ENCODE peak calls at places on chromosomes 13 and 19, in seven cellular contexts. G, I, H, D, C, W and Y are unnamed samples. For H3K4me1, the result is how much of the 10 kb centered on the place peaks cover.

GRCh38 chr13:113969973-113970611 is 3.8 kb downstream of the C13orf46 start:
- DNase-seq in G (no peak), I (no peak), H (no peak), D (no peak), C (no peak), W (no peak), Y (no peak)

GRCh38 chr19:18657590-18658365 is 20.9 kb downstream of the KLHL26 start:
- DNase-seq in G (no peak), I (peak), H (peak), D (no peak), C (no peak), W (no peak), Y (peak)

GRCh38 chr19:31096930-31097329 is 252.3 kb downstream of the TSHZ3 start:
- DNase-seq in G (no peak), I (no peak), H (no peak), D (no peak), C (no peak), W (no peak), Y (no peak)

GRCh38 chr13:111858571-111858970 is 208.4 kb upstream of the SOX1 start:
- DNase-seq in G (no peak), I (no peak), H (no peak), D (no peak), C (no peak), W (no peak), Y (no peak)

GRCh38 chr13:53781941-53782340 is 753.3 kb downstream of the OLFM4 start:
- DNase-seq in G (no peak), I (no peak), H (no peak), D (no peak), C (no peak), W (no peak), Y (peak)

GRCh38 chr13:37747071-37747612 is 122.4 kb downstream of the TRPC4 start:
- DNase-seq in G (no peak), I (no peak), H (no peak), D (no peak), C (no peak), W (no peak), Y (no peak)

GRCh38 chr19:35008891-35009341 is 8.8 kb downstream of the GRAMD1A start:
- DNase-seq in G (no peak), I (no peak), H (no peak), D (no peak), C (no peak), W (no peak), Y (no peak)

GRCh38 chr19:50550594-50550966 is 17.7 kb downstream of the LRRC4B start:
- DNase-seq in G (no peak), I (no peak), H (no peak), D (no peak), C (no peak), W (no peak), Y (no peak)

GRCh38 chr13:30779608-30780007 is 44.3 kb downstream of the ALOX5AP start:
- DNase-seq in G (no peak), I (no peak), H (no peak), D (no peak), C (no peak), W (no peak), Y (no peak)

GRCh38 chr19:5711025-5711424 is 8.9 kb downstream of the LONP1 start:
- DNase-seq in G (no peak), I (no peak), H (peak), D (no peak), C (no peak), W (no peak), Y (no peak)

GRCh38 chr13:35146686-35147085 is 204.6 kb downstream of the NBEA start:
- DNase-seq in G (no peak), I (no peak), H (no peak), D (no peak), C (no peak), W (no peak), Y (no peak)

GRCh38 chr19:33052352-33052972 is 12.2 kb downstream of the RHPN2 start:
- DNase-seq in G (no peak), I (no peak), H (no peak), D (no peak), C (no peak), W (no peak), Y (no peak)

GRCh38 chr13:42990147-42990990 is 1.7 kb downstream of the EPSTI1 start:
- DNase-seq in G (no peak), I (peak), H (no peak), D (no peak), C (no peak), W (no peak), Y (no peak)

GRCh38 chr19:14375582-14376291 is 5.5 kb upstream of the ADGRE5 start:
- DNase-seq in G (no peak), I (no peak), H (peak), D (no peak), C (no peak), W (no peak), Y (peak)

GRCh38 chr13:22903925-22904324 is 276.9 kb upstream of the SGCG start:
- DNase-seq in G (no peak), I (no peak), H (no peak), D (no peak), C (no peak), W (no peak), Y (no peak)

GRCh38 chr13:30034448-30034795 is 184.0 kb upstream of the UBL3 start:
- DNase-seq in G (no peak), I (no peak), H (no peak), D (no peak), C (no peak), W (no peak), Y (no peak)

GRCh38 chr13:109802936-109803335 is 16.6 kb upstream of the IRS2 start:
- DNase-seq in G (no peak), I (no peak), H (no peak), D (no peak), C (no peak), W (no peak), Y (no peak)

GRCh38 chr19:44879309-44880065 is 11.6 kb upstream of the TOMM40 start:
- DNase-seq in G (no peak), I (no peak), H (no peak), D (no peak), C (no peak), W (no peak), Y (peak)

GRCh38 chr19:40279120-40279551 is 6.0 kb downstream of the AKT2 start:
- DNase-seq in G (no peak), I (peak), H (no peak), D (no peak), C (no peak), W (no peak), Y (no peak)

GRCh38 chr19:40277356-40277755 is 7.8 kb downstream of the AKT2 start:
- DNase-seq in G (no peak), I (no peak), H (no peak), D (no peak), C (no peak), W (no peak), Y (no peak)

GRCh38 chr19:40279761-40280607 is 5.2 kb downstream of the AKT2 start:
- DNase-seq in G (no peak), I (peak), H (no peak), D (no peak), C (no peak), W (no peak), Y (no peak)

GRCh38 chr19:40280608-40281221 is 4.4 kb downstream of the AKT2 start:
- DNase-seq in G (no peak), I (no peak), H (no peak), D (no peak), C (no peak), W (no peak), Y (peak)

DNA sequence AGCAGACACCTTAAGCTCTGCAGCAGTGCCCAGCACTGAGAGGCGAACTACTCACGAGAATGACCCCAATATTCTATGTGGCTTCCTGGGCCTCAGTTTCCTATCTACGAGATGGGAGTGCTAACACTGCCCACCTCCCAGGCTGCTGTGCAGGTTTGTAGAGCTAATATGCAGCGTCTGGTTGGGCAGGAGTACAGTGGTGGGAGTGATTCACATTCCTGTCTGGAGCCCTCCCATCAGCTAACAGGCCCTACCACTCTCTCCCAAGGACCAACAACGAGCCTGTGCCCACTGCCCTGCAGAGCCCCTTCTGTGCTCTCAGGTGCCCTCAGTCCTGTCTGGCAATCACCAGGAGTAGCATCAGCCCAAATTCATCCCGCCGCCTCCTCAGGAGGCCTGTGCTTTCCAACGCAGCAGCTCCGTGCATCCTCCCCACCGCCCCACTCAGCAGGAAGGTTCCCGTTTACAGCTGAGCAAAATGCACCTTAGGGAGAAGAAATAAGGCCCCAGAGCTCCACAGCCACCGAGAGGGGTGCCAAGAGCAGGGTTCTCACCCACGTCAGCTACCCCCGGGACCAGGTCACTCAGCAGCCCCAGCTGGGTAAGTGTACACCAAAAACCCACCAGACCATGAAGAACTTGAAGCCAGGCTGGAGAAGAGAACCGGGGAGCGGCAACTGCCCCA is 6.6 kb downstream of the AKT2 start:
- DNase-seq in G (no peak), I (no peak), H (no peak), D (no peak), C (no peak), W (no peak), Y (no peak)
- H3K4me1 ChIP-seq in G (under half), I (under half), H (half or more), D (under half), C (half or more), W (under half), Y (under half)

GRCh38 chr13:48975101-48975925 is at the start of gene FNDC3A:
- DNase-seq in G (peak), I (peak), H (peak), D (peak), C (no peak), W (no peak), Y (peak)
- TF ChIP-seq REST in G (no peak), I (no peak), H (no peak), D (no peak), C (no peak), W (no peak), Y (no peak)

GRCh38 chr13:50170447-50171037 is 155.3 kb downstream of the KCNRG start:
- DNase-seq in G (no peak), I (no peak), H (no peak), D (no peak), C (no peak), W (no peak), Y (no peak)
- TF ChIP-seq CTCF in G (peak), I (peak), H (no peak), D (peak), C (peak), W (no peak), Y (no peak)

GRCh38 chr13:99217461-99218101 is 16.9 kb downstream of the UBAC2 start:
- DNase-seq in G (no peak), I (no peak), H (no peak), D (no peak), C (no peak), W (no peak), Y (no peak)

GRCh38 chr13:99220199-99220931 is 19.7 kb downstream of the UBAC2 start:
- DNase-seq in G (no peak), I (no peak), H (no peak), D (no peak), C (no peak), W (no peak), Y (no peak)

GRCh38 chr13:99218969-99219368 is 18.3 kb downstream of the UBAC2 start:
- DNase-seq in G (no peak), I (no peak), H (no peak), D (no peak), C (no peak), W (peak), Y (no peak)

GRCh38 chr13:99218545-99218944 is 17.9 kb downstream of the UBAC2 start:
- DNase-seq in G (no peak), I (no peak), H (no peak), D (no peak), C (no peak), W (no peak), Y (no peak)

DNA sequence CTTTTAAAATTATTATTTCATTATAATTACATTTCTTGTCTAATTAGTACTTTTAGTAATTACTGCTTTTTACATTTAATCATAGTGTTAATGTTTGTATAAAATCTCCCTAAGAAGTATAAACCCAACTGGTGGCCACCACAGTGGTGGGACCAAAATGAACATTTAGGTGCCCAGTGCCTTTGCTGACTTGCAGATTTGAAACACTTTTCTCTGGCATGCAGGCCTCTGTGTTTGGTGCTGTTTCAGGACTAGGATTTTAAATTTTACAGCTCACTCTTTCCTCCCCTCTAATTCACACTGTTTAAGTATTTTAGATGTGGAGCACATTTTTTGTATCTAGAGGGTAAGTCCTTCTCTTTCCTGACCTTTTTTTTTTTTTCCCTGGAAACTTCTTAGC is 17.5 kb downstream of the UBAC2 start:
- DNase-seq in G (no peak), I (no peak), H (no peak), D (no peak), C (no peak), W (no peak), Y (no peak)
- H3K4me1 ChIP-seq in G (under half), I (under half), H (under half), D (under half), C (under half), W (under half), Y (under half)

DNA sequence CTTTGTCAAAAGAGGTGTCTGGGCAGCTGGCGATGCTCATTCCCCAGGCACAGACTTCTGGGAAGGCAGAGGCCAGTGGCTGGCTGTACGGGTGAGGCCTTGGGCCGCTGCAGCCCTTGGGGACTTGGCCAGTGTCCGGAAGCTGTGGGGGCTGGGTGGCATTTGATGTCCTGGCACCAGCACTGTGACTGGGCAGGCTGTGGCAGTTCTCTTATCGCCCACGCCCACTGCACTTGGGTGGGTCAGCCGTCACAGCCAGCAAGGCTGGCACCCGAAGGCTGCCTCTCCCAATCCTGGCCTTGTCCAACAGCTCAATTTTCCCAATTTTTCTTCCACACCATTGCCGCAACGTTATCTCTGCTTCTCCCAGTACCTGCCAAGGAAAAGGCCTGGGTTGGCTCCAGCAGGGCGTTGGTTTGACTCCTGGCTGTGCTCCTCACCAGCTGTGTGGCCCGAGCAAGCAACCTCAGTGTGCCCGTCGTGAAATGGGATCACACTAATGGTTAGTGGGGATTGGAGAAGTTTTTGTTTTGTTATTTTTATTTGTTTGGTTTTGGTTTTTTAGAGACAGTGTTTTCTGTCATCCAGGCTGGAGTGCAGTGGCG is 12.7 kb upstream of the SLC44A2 start:
- DNase-seq in G (no peak), I (peak), H (no peak), D (no peak), C (no peak), W (no peak), Y (no peak)
- TF ChIP-seq REST in G (no peak), I (no peak), H (no peak), D (no peak), C (no peak), W (no peak), Y (no peak)

DNA sequence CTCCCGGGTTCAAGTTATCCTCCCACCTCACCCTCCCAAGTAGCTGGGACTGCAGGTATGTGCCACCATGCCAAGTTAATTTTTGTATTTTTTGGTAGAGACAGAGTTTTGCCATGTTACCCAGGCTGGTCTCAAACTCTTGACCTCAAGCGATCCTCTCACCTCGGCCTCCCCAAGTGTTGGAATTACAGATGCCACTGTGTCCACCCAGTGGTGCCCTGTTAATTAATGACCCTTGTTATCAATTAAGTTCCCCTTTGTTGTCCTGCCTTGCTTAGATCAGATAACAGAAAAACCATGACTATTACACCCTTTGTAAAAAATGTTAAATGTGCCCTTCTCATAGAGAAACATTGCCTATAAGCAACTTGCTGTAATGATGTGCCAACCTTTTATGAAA is 34.4 kb upstream of the IGFL1 start:
- DNase-seq in G (no peak), I (no peak), H (no peak), D (no peak), C (no peak), W (no peak), Y (no peak)
- TF ChIP-seq CTCF in G (no peak), I (no peak), H (no peak), D (no peak), C (no peak), W (no peak), Y (no peak)

GRCh38 chr19:39130337-39131254 is 5.0 kb downstream of the PAK4 start:
- DNase-seq in G (no peak), I (peak), H (no peak), D (no peak), C (no peak), W (no peak), Y (no peak)
- H3K4me1 ChIP-seq in G (under half), I (half or more), H (under half), D (under half), C (half or more), W (under half), Y (under half)

DNA sequence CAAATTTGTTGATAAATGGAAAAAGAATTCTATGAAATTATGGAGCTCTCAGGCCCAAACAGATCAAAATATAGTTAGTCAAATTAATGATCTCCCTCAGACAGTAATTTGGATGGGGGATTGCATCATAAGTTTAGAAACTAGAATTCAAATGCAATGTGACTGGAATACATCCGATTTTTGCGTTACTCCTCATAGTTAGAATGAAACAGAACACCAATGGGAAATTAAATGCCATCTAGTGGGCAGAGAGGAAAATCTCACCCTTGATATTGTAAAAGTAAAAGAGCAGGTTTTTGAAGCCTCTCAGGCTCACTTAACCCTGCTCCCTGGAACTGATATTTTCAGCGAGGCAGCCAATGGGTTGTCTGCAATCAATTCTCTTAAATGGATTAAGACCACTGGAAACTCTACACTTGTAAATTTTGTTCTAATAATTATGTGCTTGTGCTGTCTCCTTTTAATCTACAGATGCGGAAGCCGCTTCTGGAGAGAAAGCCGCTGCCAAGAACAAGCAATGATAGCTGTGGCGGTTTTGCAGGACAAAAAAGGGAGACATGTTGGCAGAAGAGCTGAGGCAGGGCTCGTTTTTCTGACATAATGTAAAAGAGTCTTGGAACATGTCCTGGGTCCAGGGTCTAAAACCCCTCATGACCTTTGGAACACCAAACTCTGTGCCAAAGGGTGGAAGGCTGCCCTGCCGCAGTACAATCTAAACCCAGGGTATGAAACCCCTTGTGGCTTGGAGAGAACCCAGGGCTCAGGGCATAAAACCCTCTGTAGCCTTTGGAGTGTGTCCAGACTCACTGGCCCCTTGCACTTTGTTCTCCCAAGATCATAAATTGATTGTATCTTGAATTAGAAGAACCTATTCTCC is 12.9 kb downstream of the ZNF417 start:
- DNase-seq in G (peak), I (peak), H (no peak), D (peak), C (no peak), W (no peak), Y (peak)
- TF ChIP-seq REST in G (no peak), I (no peak), H (no peak), D (no peak), C (no peak), W (no peak), Y (no peak)

DNA sequence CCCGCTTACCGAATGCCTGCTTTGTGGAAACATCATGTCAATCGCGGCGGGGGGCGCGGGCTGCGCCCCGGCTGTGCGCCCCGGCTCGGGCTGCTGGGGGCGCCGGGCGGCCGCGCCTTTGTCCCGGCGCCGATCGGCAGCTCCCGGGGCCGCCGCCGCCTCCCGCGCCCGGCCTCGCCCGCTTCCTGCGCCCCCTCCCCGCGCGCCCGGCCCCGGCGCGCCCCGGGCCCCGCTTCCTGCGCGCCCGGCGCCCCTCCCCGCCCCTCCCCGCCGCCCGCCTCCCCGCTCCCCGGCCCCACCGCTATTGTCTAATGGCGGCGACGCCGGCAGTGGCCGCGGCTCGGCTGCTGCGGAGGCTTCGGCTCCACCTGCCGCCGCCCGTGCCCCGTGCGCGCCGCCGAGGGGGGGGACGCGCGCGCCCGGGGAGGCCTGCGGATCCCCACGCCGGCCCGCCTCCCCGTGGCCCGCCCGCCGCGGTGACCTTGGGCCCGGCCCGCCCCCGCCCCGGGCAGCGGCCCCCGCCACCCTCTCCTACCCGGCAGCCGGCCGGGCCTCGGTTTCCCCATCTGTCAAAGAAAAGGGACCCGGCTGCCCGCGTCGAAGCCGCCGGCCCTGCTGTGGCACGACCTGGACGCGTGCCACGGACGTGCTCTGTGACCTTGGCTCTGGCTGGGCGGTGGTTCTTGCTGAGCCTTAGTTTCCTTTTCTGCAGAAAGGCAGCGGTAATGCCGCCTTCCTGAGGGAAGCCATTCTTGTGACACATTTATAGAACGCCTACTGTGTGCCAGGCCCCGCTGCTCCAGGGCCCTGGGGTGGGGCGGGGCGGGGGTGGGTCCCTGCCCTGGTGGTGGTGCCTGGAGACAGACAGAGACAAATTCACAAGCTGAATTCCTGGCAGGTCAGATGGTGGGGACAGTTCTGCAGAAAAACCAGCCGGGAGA is at the start of gene TLE5:
- DNase-seq in G (no peak), I (peak), H (peak), D (no peak), C (no peak), W (no peak), Y (peak)
- TF ChIP-seq CTCF in G (no peak), I (no peak), H (no peak), D (no peak), C (no peak), W (no peak), Y (no peak)